ENCODE peak calls at places on chromosome 3, in ten cellular contexts. F is kidney tubule cell; B is aorta; U is left cardiac atrium; T is AG04450; W is activated T-cell treated with anti-CD3 and anti-CD28 coated beads, Interleukin-2, amount 50 U/mL, for 1 hour; X is GM04503; Z is EL; V is upper lobe of right lung; L is D341Med. E is an unnamed sample.

GRCh38 chr3:195732951-195733350 is 12.2 kb downstream of the MUC20 start:
- DNase-seq in F (no peak), B (peak), U (no peak), T (no peak), W (no peak), X (no peak), Z (no peak), V (no peak), L (peak), E (peak)

GRCh38 chr3:16357698-16358097 is 92.7 kb downstream of the OXNAD1 start:
- DNase-seq in F (no peak), B (no peak), U (no peak), T (no peak), W (no peak), X (no peak), Z (no peak), V (no peak), L (no peak), E (no peak)

GRCh38 chr3:79175870-79176269 is 591.9 kb downstream of the ROBO1 start:
- DNase-seq in F (no peak), B (no peak), U (no peak), T (no peak), W (no peak), X (no peak), Z (no peak), V (no peak), L (no peak), E (no peak)

GRCh38 chr3:188432826-188433525 is 279.0 kb downstream of the LPP start:
- DNase-seq in F (peak), B (no peak), U (no peak), T (no peak), W (no peak), X (no peak), Z (no peak), V (no peak), L (no peak), E (no peak)

GRCh38 chr3:46112296-46112695 is 85.0 kb upstream of the XCR1 start:
- DNase-seq in F (peak), B (no peak), U (no peak), T (no peak), W (no peak), X (no peak), Z (peak), V (no peak), L (no peak), E (no peak)

GRCh38 chr3:160227389-160227788 is 2.2 kb downstream of the C3orf80 start:
- DNase-seq in F (no peak), B (no peak), U (no peak), T (no peak), W (no peak), X (no peak), Z (no peak), V (no peak), L (no peak), E (no peak)

GRCh38 chr3:13556937-13557336 is 8.0 kb downstream of the FBLN2 start:
- DNase-seq in F (no peak), B (no peak), U (no peak), T (no peak), W (no peak), X (no peak), Z (no peak), V (no peak), L (no peak), E (no peak)

GRCh38 chr3:184155644-184156521 is 706 bp downstream of the DVL3 start:
- DNase-seq in F (peak), B (peak), U (peak), T (no peak), W (peak), X (no peak), Z (peak), V (peak), L (peak), E (peak)

GRCh38 chr3:264394-265156 is 68.0 kb downstream of the CHL1 start:
- DNase-seq in F (peak), B (no peak), U (no peak), T (peak), W (no peak), X (no peak), Z (no peak), V (no peak), L (no peak), E (no peak)

GRCh38 chr3:133117342-133117741 is 79.2 kb downstream of the TMEM108 start:
- DNase-seq in F (no peak), B (no peak), U (no peak), T (no peak), W (no peak), X (no peak), Z (no peak), V (no peak), L (no peak), E (no peak)

GRCh38 chr3:197394464-197395321 is 96.3 kb upstream of the DLG1 start:
- DNase-seq in F (peak), B (peak), U (peak), T (peak), W (no peak), X (peak), Z (peak), V (no peak), L (peak), E (no peak)

GRCh38 chr3:160448845-160449659 is 534 bp downstream of the TRIM59 start:
- DNase-seq in F (peak), B (peak), U (no peak), T (no peak), W (no peak), X (no peak), Z (no peak), V (no peak), L (no peak), E (no peak)

GRCh38 chr3:13869944-13870343 is 9.9 kb downstream of the WNT7A start:
- DNase-seq in F (no peak), B (peak), U (no peak), T (no peak), W (no peak), X (no peak), Z (no peak), V (no peak), L (no peak), E (no peak)

GRCh38 chr3:140265269-140265668 is 330.3 kb downstream of the CLSTN2 start:
- DNase-seq in F (no peak), B (no peak), U (no peak), T (no peak), W (no peak), X (no peak), Z (no peak), V (no peak), L (no peak), E (no peak)

GRCh38 chr3:193729601-193730000 is 136.6 kb downstream of the OPA1 start:
- DNase-seq in F (no peak), B (no peak), U (no peak), T (no peak), W (no peak), X (no peak), Z (no peak), V (no peak), L (no peak), E (no peak)

GRCh38 chr3:187169231-187169960 is 27.9 kb upstream of the RTP1 start:
- DNase-seq in F (no peak), B (no peak), U (no peak), T (no peak), W (no peak), X (no peak), Z (peak), V (no peak), L (no peak), E (no peak)

GRCh38 chr3:120652281-120652680 is 29.8 kb downstream of the HGD start:
- DNase-seq in F (no peak), B (no peak), U (no peak), T (no peak), W (no peak), X (no peak), Z (no peak), V (no peak), L (peak), E (no peak)

GRCh38 chr3:162390891-162391290 is 894.3 kb downstream of the OTOL1 start:
- DNase-seq in F (peak), B (no peak), U (no peak), T (peak), W (no peak), X (peak), Z (peak), V (no peak), L (no peak), E (no peak)

GRCh38 chr3:85977615-85978338 is 1013.2 kb downstream of the VGLL3 start:
- DNase-seq in F (no peak), B (no peak), U (no peak), T (no peak), W (no peak), X (no peak), Z (no peak), V (no peak), L (no peak), E (no peak)

GRCh38 chr3:95343767-95344166 is 1280.9 kb downstream of the NSUN3 start:
- DNase-seq in F (no peak), B (no peak), U (no peak), T (no peak), W (no peak), X (no peak), Z (no peak), V (no peak), L (no peak), E (no peak)

GRCh38 chr3:32759342-32759741 is 58.5 kb upstream of the TRIM71 start:
- DNase-seq in F (no peak), B (no peak), U (no peak), T (no peak), W (no peak), X (no peak), Z (no peak), V (no peak), L (no peak), E (no peak)

E was measured in Peyer's patch.